ENCODE peak calls at places on chromosome 3, in nine cellular contexts. K is CD8-positive, alpha-beta T cell; D is spleen; X is body of pancreas; F is upper lobe of right lung; Y is kidney epithelial cell; N is H1; A is GM20000; S is lower lobe of right lung. C is an unnamed sample.

GRCh38 chr3:31600435-31600834 is 67.7 kb downstream of the STT3B start:
- DNase-seq in K (no peak), D (no peak), X (no peak), F (no peak), Y (no peak), N (no peak), A (no peak), S (no peak), C (no peak)

GRCh38 chr3:197132916-197133530 is 103.4 kb upstream of the MELTF start:
- DNase-seq in K (no peak), D (no peak), X (no peak), F (no peak), Y (no peak), N (no peak), A (no peak), S (no peak), C (no peak)

GRCh38 chr3:127820871-127821853 is 1.2 kb downstream of the MGLL start:
- DNase-seq in K (no peak), D (peak; percentile 82), X (peak; percentile 21), F (peak; percentile 72), Y (no peak), N (no peak), A (peak; percentile 78), S (peak; percentile 70), C (no peak)

GRCh38 chr3:180804871-180805430 is 107.5 kb upstream of the FXR1 start:
- DNase-seq in K (no peak), D (no peak), X (no peak), F (no peak), Y (no peak), N (peak; percentile 65), A (no peak), S (no peak), C (peak; percentile 41)

GRCh38 chr3:7709383-7710082 is 792.1 kb upstream of the LMCD1 start:
- DNase-seq in K (no peak), D (no peak), X (no peak), F (no peak), Y (no peak), N (no peak), A (no peak), S (no peak), C (no peak)

GRCh38 chr3:146217324-146217723 is 33.6 kb downstream of the PLSCR4 start:
- DNase-seq in K (no peak), D (no peak), X (no peak), F (no peak), Y (no peak), N (no peak), A (no peak), S (no peak), C (no peak)

GRCh38 chr3:70281663-70282062 is 30.8 kb downstream of the MDFIC2 start:
- DNase-seq in K (no peak), D (no peak), X (no peak), F (no peak), Y (no peak), N (no peak), A (no peak), S (no peak), C (no peak)

GRCh38 chr3:177589921-177590336 is 392.6 kb upstream of the TBL1XR1 start:
- DNase-seq in K (no peak), D (no peak), X (peak; percentile 56), F (no peak), Y (peak; percentile 99), N (no peak), A (peak; percentile 28), S (no peak), C (no peak)

GRCh38 chr3:53668872-53669271 is 174.5 kb downstream of the CACNA1D start:
- DNase-seq in K (no peak), D (no peak), X (no peak), F (no peak), Y (no peak), N (no peak), A (peak; percentile 19), S (no peak), C (no peak)

GRCh38 chr3:128487813-128488635 is 5.0 kb downstream of the GATA2 start:
- DNase-seq in K (no peak), D (peak; percentile 84), X (peak; percentile 89), F (peak; percentile 83), Y (peak; percentile 28), N (peak; percentile 62), A (peak; percentile 82), S (peak; percentile 77), C (peak; percentile 86)

GRCh38 chr3:28134792-28135375 is 106.5 kb upstream of the CMC1 start:
- DNase-seq in K (no peak), D (no peak), X (peak; percentile 45), F (no peak), Y (no peak), N (no peak), A (no peak), S (no peak), C (no peak)

GRCh38 chr3:72100626-72101187 is 315.8 kb upstream of the PROK2 start:
- DNase-seq in K (peak; percentile 58), D (peak; percentile 96), X (peak; percentile 82), F (peak; percentile 87), Y (peak; percentile 14), N (no peak), A (peak; percentile 84), S (peak; percentile 89), C (peak; percentile 82)

GRCh38 chr3:117488983-117489382 is 779.4 kb downstream of the TUSC7 start:
- DNase-seq in K (no peak), D (no peak), X (no peak), F (no peak), Y (no peak), N (no peak), A (no peak), S (no peak), C (no peak)

GRCh38 chr3:42161050-42161935 is 70.1 kb downstream of the TRAK1 start:
- DNase-seq in K (no peak), D (no peak), X (no peak), F (no peak), Y (no peak), N (no peak), A (no peak), S (no peak), C (no peak)

DNA sequence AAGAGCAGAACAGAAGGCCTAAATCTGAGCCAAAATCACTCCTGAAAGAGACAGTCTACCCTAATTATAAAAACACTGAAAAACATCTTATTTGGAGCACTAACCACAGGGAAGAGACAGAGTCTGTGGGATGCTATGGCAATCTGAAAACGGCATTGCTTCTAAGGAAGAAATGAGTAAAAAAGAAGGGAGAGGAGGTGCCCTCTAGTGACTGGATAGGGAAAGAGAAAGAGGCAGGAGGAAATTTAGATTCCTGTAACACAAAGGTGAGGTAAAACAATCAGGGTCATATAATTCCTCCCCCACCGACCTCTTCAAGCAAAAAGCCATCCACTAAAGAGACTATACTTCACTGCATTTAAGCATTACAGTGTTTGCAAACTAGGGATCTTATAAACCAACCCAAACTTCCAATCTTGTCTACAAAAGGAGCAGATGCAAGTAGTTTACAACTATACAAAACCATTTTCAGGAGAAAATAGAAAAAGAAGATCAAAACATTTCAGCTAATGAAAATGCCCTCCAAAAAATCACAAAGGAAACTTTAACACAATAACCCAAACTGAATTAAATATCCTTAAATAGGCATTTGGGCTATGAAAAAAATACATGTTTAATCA is 32.6 kb downstream of the HACD2 start:
- DNase-seq in K (no peak), D (no peak), X (no peak), F (no peak), Y (no peak), N (no peak), A (peak; percentile 31), S (no peak), C (no peak)
- TF ChIP-seq CTCF in K (peak; percentile 27), D (peak; percentile 24), X (no peak), F (peak; percentile 49), Y (peak; percentile 66), N (no peak), A (peak; percentile 56), S (peak; percentile 21), C (peak; percentile 47)

DNA sequence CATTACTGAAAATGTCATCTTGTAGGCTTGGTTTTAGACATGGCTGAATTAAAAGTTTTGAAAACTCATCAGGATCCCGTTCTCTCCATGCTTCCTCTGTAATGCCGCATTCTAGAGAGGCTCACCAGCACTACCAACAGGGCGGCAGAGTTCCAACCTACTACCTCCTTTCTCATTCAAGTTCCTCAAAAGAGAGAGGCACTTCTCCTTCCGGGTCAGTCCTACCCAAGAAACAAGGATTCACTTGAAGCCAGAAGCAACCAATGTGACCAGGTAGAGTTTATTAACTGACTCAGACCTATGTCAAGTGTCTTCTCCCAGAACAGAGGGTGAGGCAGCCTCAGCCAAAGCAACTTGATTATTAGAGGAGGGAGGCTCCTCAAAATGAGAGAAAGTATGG is 59.8 kb upstream of the GYG1 start:
- DNase-seq in K (no peak), D (no peak), X (no peak), F (no peak), Y (no peak), N (no peak), A (no peak), S (no peak), C (no peak)
- TF ChIP-seq CTCF in K (no peak), D (no peak), X (no peak), F (no peak), Y (no peak), N (no peak), A (no peak), S (no peak), C (no peak)

GRCh38 chr3:142857056-142857455 is 31.8 kb downstream of the PCOLCE2 start:
- DNase-seq in K (no peak), D (no peak), X (peak; percentile 85), F (no peak), Y (no peak), N (no peak), A (no peak), S (no peak), C (peak; percentile 54)
- TF ChIP-seq CTCF in K (no peak), D (no peak), X (no peak), F (no peak), Y (peak; percentile 53), N (peak; percentile 74), A (no peak), S (no peak), C (no peak)

GRCh38 chr3:132721479-132722164 is 587 bp downstream of the NPHP3 start:
- DNase-seq in K (no peak), D (peak; percentile 89), X (peak; percentile 76), F (peak; percentile 88), Y (no peak), N (no peak), A (no peak), S (peak; percentile 87), C (peak; percentile 78)
- TF ChIP-seq CTCF in K (no peak), D (peak; percentile 39), X (peak; percentile 32), F (peak; percentile 38), Y (peak; percentile 26), N (peak; percentile 34), A (no peak), S (peak; percentile 42), C (peak; percentile 41)